ENCODE peak calls at places on chromosomes 4 and X, in six cellular contexts. Q is aorta, S is lower lobe of right lung, L is keratinocyte, O is HCT116, K is SK-N-SH. E is an unnamed sample.

GRCh38 chr4:159608434-159608833 is 505.6 kb downstream of the RAPGEF2 start:
- DNase-seq in S (no peak), L (no peak), O (no peak), Q (no peak), K (no peak), E (no peak)

GRCh38 chr4:54230479-54231418 is 1.7 kb downstream of the PDGFRA start:
- DNase-seq in L (no peak), O (no peak), Q (peak; percentile 84), S (peak; percentile 45), K (peak; percentile 41), E (peak; percentile 87)

GRCh38 chrX:150768580-150769190 is 75.5 kb downstream of the MTMR1 start:
- DNase-seq in S (no peak), K (no peak), L (no peak), Q (no peak), O (no peak), E (no peak)

GRCh38 chr4:123555500-123556273 is 159.1 kb downstream of the SPRY1 start:
- DNase-seq in Q (peak; percentile 92), K (no peak), L (no peak), O (no peak), S (peak; percentile 88), E (peak; percentile 91)

GRCh38 chrX:108439961-108440696 is 491 bp downstream of the COL4A5 start:
- DNase-seq in Q (peak; percentile 76), L (no peak), K (no peak), O (no peak), S (peak; percentile 30), E (peak; percentile 55)

GRCh38 chr4:1683371-1683902 is 676 bp downstream of the FAM53A start:
- DNase-seq in O (no peak), K (no peak), S (peak; percentile 57), Q (peak; percentile 84), L (no peak), E (no peak)

GRCh38 chr4:119233750-119234149 is 21.2 kb downstream of the USP53 start:
- DNase-seq in L (no peak), O (no peak), K (peak; percentile 38), S (no peak), Q (no peak), E (no peak)

GRCh38 chr4:55553442-55553841 is 6.7 kb upstream of the CLOCK start:
- DNase-seq in L (no peak), Q (no peak), S (no peak), O (no peak), K (no peak), E (no peak)

GRCh38 chr4:120977435-120977997 is 55.0 kb upstream of the PRDM5 start:
- DNase-seq in Q (no peak), K (peak; percentile 15), O (peak; percentile 61), S (no peak), L (peak; percentile 5), E (no peak)

GRCh38 chr4:24477919-24478318 is 106.4 kb downstream of the DHX15 start:
- DNase-seq in O (no peak), Q (no peak), K (peak; percentile 21), S (no peak), L (no peak), E (peak; percentile 41)

GRCh38 chr4:113541933-113542332 is 219.6 kb downstream of the CAMK2D start:
- DNase-seq in L (no peak), K (no peak), S (no peak), Q (no peak), O (no peak), E (no peak)

GRCh38 chr4:60721680-60722079 is 478.4 kb upstream of the ADGRL3 start:
- DNase-seq in S (no peak), L (no peak), K (no peak), Q (no peak), O (no peak), E (no peak)

GRCh38 chrX:13750204-13750603 is 15.7 kb downstream of the OFD1 start:
- DNase-seq in K (peak; percentile 36), S (no peak), Q (no peak), L (no peak), O (peak; percentile 13), E (no peak)

GRCh38 chrX:47112316-47112954 is 32.1 kb downstream of the NDUFB11 start:
- DNase-seq in K (no peak), S (no peak), O (no peak), Q (no peak), L (no peak), E (no peak)

GRCh38 chrX:45872480-45872879 is 671.8 kb upstream of the DIPK2B start:
- DNase-seq in S (no peak), O (no peak), Q (no peak), K (no peak), L (no peak), E (no peak)

GRCh38 chr4:76712564-76712963 is 185.4 kb downstream of the SOWAHB start:
- DNase-seq in S (no peak), K (no peak), O (no peak), L (no peak), Q (no peak), E (no peak)

GRCh38 chr4:83231620-83232056 is 53.0 kb downstream of the COQ2 start:
- DNase-seq in O (no peak), Q (no peak), L (no peak), K (no peak), S (no peak), E (no peak)

GRCh38 chr4:7960017-7960789 is 20.5 kb upstream of the AFAP1 start:
- DNase-seq in S (no peak), O (no peak), Q (no peak), K (no peak), L (no peak), E (no peak)

GRCh38 chr4:126592088-126592487 is 1040.7 kb upstream of the INTU start:
- DNase-seq in S (no peak), Q (no peak), O (no peak), K (no peak), L (no peak), E (no peak)

GRCh38 chrX:149372861-149373260 is 132.2 kb downstream of the IDS start:
- DNase-seq in L (no peak), Q (no peak), O (no peak), K (no peak), S (no peak), E (no peak)

DNA sequence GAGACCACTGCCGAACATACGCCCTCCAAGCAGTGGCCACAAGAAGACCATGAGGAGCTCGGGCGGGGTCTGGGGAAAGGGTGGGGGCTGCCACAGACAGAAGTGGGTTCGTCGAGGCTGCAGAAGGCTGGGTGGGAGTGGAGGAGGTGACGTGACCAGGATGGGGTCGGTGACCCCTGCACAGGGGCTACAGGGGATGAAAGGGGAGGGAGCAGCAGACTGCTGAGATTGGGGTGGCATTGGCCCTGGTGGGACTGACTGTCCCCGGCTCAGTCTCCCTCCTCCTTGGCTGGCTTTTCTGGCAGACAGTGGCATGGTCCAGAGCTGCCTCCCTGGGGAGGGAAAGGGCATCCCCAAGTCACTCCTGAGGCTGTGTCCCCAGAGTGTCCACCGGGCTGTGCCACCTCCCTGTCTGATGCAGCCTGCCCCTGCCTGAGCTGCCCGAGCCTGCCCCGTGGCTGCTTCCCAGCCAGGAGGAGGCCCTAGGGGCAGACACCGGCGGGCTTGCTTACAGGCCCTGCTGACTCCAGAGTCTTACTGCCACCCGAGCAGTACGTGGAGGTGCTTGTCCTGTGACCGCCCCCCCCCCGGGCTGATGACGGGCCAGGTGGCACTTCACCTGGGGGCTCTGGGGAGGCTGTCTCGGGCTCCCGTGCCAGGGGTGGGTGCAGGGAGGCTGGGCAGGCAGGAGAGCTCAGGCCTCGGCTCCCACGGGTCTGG is 7.2 kb downstream of the SH3BP2 start:
- DNase-seq in L (no peak), Q (peak; percentile 77), K (no peak), S (peak; percentile 61), O (no peak), E (peak; percentile 42)
- H3K4me1 ChIP-seq in L (peaks cover 61% of the 10 kb centered on the region), Q (no peaks in the 10 kb centered on the region), K (peaks cover 65% of the 10 kb centered on the region), S (peaks cover 96% of the 10 kb centered on the region), O (peaks cover 41% of the 10 kb centered on the region), E (peaks cover 37% of the 10 kb centered on the region)

DNA sequence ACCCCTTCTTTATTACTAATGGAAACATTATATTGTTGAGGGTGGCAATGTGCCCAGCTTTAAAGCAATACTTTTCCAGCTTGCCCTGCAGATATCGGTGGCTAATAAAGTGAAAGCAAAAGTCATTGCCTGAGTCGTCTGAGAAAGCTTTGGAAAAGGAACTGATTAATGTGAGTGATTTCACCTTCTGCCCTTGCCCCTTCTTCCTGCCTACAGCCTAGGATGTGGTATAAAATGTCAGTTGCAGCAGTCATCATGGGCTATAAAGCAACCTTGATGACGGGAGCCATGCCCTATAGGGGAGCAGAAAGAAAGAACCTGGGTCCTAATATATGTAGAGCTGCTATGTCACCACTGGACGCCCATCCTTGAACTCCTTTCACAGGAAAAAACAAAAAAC is 132.4 kb upstream of the USP9X start:
- DNase-seq in K (no peak), Q (no peak), S (no peak), O (no peak), L (no peak), E (no peak)
- H3K4me3 ChIP-seq in K (peak overlapping the region; percentile 11), Q (no peak overlapping the region), S (peak overlapping the region; percentile 34), O (no peak overlapping the region), L (peak overlapping the region; percentile 14), E (no peak overlapping the region)

GRCh38 chr4:21469438-21470032 is 479.0 kb downstream of the KCNIP4 start:
- DNase-seq in Q (no peak), O (no peak), S (no peak), K (peak; percentile 20), L (no peak), E (no peak)

GRCh38 chr4:21470531-21470930 is 478.0 kb downstream of the KCNIP4 start:
- DNase-seq in Q (no peak), L (no peak), K (peak; percentile 14), S (no peak), O (no peak), E (no peak)

GRCh38 chr4:21476753-21477152 is 471.8 kb downstream of the KCNIP4 start:
- DNase-seq in L (no peak), O (no peak), S (no peak), K (no peak), Q (no peak), E (no peak)

DNA sequence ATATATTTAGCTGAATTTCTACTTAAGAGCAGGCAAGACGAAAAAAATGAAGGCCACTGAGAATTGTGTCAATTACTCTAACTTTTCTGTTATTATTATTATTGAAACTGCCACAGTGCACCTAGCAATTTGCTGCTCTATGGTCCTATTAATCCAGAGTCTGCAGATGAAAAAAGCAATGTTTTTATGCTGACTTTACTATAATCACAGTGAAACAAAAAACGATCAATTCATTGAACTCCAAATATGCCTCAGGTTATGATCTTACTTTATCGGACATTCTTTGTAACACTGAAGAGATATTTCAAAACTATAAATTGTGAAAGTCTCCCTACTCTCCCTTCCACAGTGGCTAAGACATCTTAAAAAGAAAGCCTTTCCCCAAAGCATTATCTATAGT is 474.4 kb downstream of the KCNIP4 start:
- DNase-seq in K (no peak), L (no peak), O (no peak), Q (no peak), S (no peak), E (no peak)
- H3K27me3 ChIP-seq in K (no peaks in the 10 kb centered on the region), L (peaks cover 4% of the 10 kb centered on the region), O (no peaks in the 10 kb centered on the region), Q (no peaks in the 10 kb centered on the region), S (no peaks in the 10 kb centered on the region), E (no peaks in the 10 kb centered on the region)

DNA sequence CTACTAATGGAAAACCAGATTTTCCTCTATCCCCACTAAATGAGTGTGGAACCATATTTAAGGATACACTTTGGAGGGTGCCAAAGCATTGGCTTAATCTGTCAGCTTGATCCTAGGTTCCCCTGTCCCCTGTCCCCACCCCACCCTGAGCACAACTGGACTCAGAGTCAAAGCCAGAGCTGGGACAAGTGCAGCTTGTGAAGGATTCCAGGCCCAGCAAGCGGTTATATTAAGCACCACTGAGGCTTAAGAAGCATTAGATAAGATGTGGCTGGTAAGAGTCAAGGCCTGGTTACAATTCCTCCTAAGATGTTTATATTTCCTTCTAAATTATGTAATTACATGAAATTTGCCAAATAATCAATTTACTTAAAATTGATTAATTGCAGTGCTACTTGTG is 350.0 kb upstream of the GATB start:
- DNase-seq in S (no peak), Q (no peak), K (no peak), L (no peak), O (no peak), E (no peak)
- H3K4me1 ChIP-seq in S (peaks cover 7% of the 10 kb centered on the region), Q (no peaks in the 10 kb centered on the region), K (peaks cover 10% of the 10 kb centered on the region), L (peaks cover 10% of the 10 kb centered on the region), O (peaks cover 10% of the 10 kb centered on the region), E (peaks cover 16% of the 10 kb centered on the region)

GRCh38 chrX:23699636-23700194 is 32.4 kb downstream of the PRDX4 start:
- DNase-seq in S (no peak), O (no peak), Q (no peak), K (no peak), L (no peak), E (peak; percentile 65)
- H3K4me3 ChIP-seq in S (no peak overlapping the region), O (no peak overlapping the region), Q (no peak overlapping the region), K (no peak overlapping the region), L (no peak overlapping the region), E (no peak overlapping the region)

E was measured in right cardiac atrium.